ENCODE peak calls at places on chromosomes 5 and 9, in four cellular contexts. H, P, C and I are unnamed samples. For H3K4me1, the result is how much of the 10 kb centered on the place peaks cover.

GRCh38 chr9:122053951-122054350 is 39.2 kb downstream of the TTLL11 start:
- DNase-seq in C (no peak), H (no peak), P (no peak), I (no peak)

GRCh38 chr9:75378036-75378435 is 289.7 kb downstream of the OSTF1 start:
- DNase-seq in H (no peak), P (no peak), C (no peak), I (peak)

GRCh38 chr5:171673328-171673727 is 112.3 kb upstream of the SMIM23 start:
- DNase-seq in P (no peak), C (no peak), H (no peak), I (no peak)

GRCh38 chr5:15008476-15008875 is 136.9 kb upstream of the ANKH start:
- DNase-seq in P (peak), C (peak), H (no peak), I (peak)

GRCh38 chr5:148904440-148904839 is 78.0 kb downstream of the ADRB2 start:
- DNase-seq in H (no peak), P (peak), C (peak), I (no peak)

GRCh38 chr9:127233582-127234350 is 30.8 kb upstream of the GARNL3 start:
- DNase-seq in C (no peak), H (no peak), P (no peak), I (no peak)

GRCh38 chr9:122100756-122101155 is 7.6 kb upstream of the TTLL11 start:
- DNase-seq in H (no peak), C (no peak), P (no peak), I (no peak)

GRCh38 chr5:158203256-158203655 is 344.3 kb upstream of the CLINT1 start:
- DNase-seq in P (no peak), H (no peak), C (no peak), I (peak)

GRCh38 chr9:2439957-2440356 is 181.6 kb upstream of the VLDLR start:
- DNase-seq in H (no peak), C (no peak), P (no peak), I (no peak)

GRCh38 chr5:6604946-6605345 is 27.9 kb downstream of the NSUN2 start:
- DNase-seq in H (no peak), C (no peak), P (no peak), I (no peak)

GRCh38 chr5:169251685-169252084 is 49.3 kb downstream of the SLIT3 start:
- DNase-seq in H (no peak), P (no peak), C (no peak), I (no peak)

GRCh38 chr5:136053336-136054121 is 24.7 kb downstream of the TGFBI start:
- DNase-seq in C (no peak), P (no peak), H (no peak), I (peak)

GRCh38 chr9:32533338-32533737 is 7.3 kb upstream of the RIGI start:
- DNase-seq in P (no peak), H (no peak), C (no peak), I (no peak)

GRCh38 chr5:61295365-61295764 is 36.7 kb upstream of the ZSWIM6 start:
- DNase-seq in C (no peak), P (no peak), H (no peak), I (no peak)

GRCh38 chr5:168433982-168434381 is 52.3 kb upstream of the RARS1 start:
- DNase-seq in H (no peak), C (no peak), P (no peak), I (no peak)

GRCh38 chr9:34163439-34163838 is 15.4 kb upstream of the UBAP1 start:
- DNase-seq in C (no peak), H (no peak), P (no peak), I (no peak)

GRCh38 chr9:88462191-88462590 is 72.8 kb upstream of the NXNL2 start:
- DNase-seq in P (no peak), C (no peak), H (no peak), I (no peak)

GRCh38 chr9:6984941-6985578 is 227.3 kb downstream of the KDM4C start:
- DNase-seq in C (no peak), H (peak), P (no peak), I (no peak)

GRCh38 chr9:749712-750111 is 91.8 kb upstream of the DMRT1 start:
- DNase-seq in H (no peak), P (peak), C (no peak), I (no peak)
- H3K4me1 ChIP-seq in H (under half), P (under half), C (under half), I (under half)

GRCh38 chr5:75668348-75668895 is 48.8 kb downstream of the POC5 start:
- DNase-seq in H (no peak), C (no peak), P (no peak), I (no peak)
- TF ChIP-seq EP300 in H (no peak), C (no peak), P (no peak), I (no peak)

GRCh38 chr9:131709741-131710499 is 30.0 kb downstream of the RAPGEF1 start:
- DNase-seq in P (no peak), C (no peak), H (no peak), I (no peak)
- H3K4me1 ChIP-seq in P (half or more), C (half or more), H (under half), I (half or more)

DNA sequence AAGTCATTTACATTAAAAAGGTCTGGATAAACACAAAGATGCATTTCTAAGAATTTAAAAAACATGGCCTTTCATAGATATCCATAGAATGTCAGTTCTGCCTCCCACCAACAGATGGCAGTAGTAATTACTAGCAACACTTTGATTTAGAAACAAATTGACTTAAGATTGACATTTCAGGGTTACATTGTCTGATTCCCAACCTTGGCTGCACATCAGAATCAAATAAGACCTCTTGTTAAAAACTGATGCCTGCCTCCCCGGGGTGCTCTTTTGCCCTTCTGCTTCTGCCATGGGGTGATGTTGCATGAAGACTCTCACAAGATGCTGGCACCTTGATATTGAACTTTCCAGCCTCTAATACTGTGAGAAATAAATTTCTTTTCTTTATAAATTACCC is 146.2 kb upstream of the GPR151 start:
- DNase-seq in P (no peak), H (no peak), C (no peak), I (no peak)
- TF ChIP-seq EP300 in P (no peak), H (no peak), C (no peak), I (no peak)

GRCh38 chr5:10703676-10704075 is 57.4 kb downstream of the DAP start:
- DNase-seq in H (no peak), C (peak), P (peak), I (no peak)
- H3K4me1 ChIP-seq in H (under half), C (under half), P (under half), I (under half)

GRCh38 chr5:79091064-79091463 is 20.5 kb upstream of the BHMT start:
- DNase-seq in C (no peak), P (no peak), H (no peak), I (no peak)
- TF ChIP-seq EP300 in C (no peak), P (no peak), H (no peak), I (no peak)